ENCODE peak calls at places on chromosomes 5 and 9, in six cellular contexts. P is astrocyte, J is keratinocyte, C is AG10803, N is LNCaP clone FGC, I is cardiac fibroblast. K is an unnamed sample.

GRCh38 chr5:175517824-175518450 is 39.6 kb downstream of the SFXN1 start:
- DNase-seq in P (peak), J (no peak), I (peak), C (peak), N (no peak), K (peak)

GRCh38 chr5:107661038-107661649 is 9.6 kb downstream of the EFNA5 start:
- DNase-seq in P (no peak), C (no peak), I (no peak), J (no peak), N (no peak), K (no peak)

GRCh38 chr5:164663223-164663989 is 1158.0 kb downstream of the MAT2B start:
- DNase-seq in P (peak), C (no peak), N (no peak), I (no peak), J (no peak), K (no peak)

GRCh38 chr5:149044453-149045117 is 18.3 kb downstream of the SH3TC2 start:
- DNase-seq in N (no peak), P (peak), J (no peak), C (no peak), I (no peak), K (no peak)

GRCh38 chr9:133251773-133252172 is 23.2 kb downstream of the ABO start:
- DNase-seq in J (no peak), P (no peak), N (no peak), C (no peak), I (no peak), K (no peak)

GRCh38 chr9:13688990-13689600 is 409.6 kb upstream of the MPDZ start:
- DNase-seq in J (no peak), I (peak), N (peak), C (peak), P (no peak), K (peak)

GRCh38 chr5:13354611-13355010 is 589.9 kb downstream of the DNAH5 start:
- DNase-seq in I (no peak), J (no peak), C (no peak), N (no peak), P (peak), K (peak)

GRCh38 chr5:171080151-171080938 is 218.5 kb downstream of the RANBP17 start:
- DNase-seq in C (no peak), N (no peak), P (no peak), I (no peak), J (no peak), K (no peak)

GRCh38 chr5:7834982-7835381 is 16.0 kb downstream of the CFAP90 start:
- DNase-seq in J (no peak), I (no peak), C (no peak), P (no peak), N (no peak), K (no peak)

GRCh38 chr5:155250601-155251000 is 237.0 kb downstream of the KIF4B start:
- DNase-seq in C (no peak), P (no peak), N (no peak), I (no peak), J (no peak), K (no peak)

GRCh38 chr5:73673161-73673591 is 47.2 kb downstream of the ARHGEF28 start:
- DNase-seq in P (peak), J (no peak), I (peak), N (no peak), C (peak), K (peak)

GRCh38 chr5:93831449-93831848 is 90.0 kb upstream of the POU5F2 start:
- DNase-seq in J (peak), I (peak), P (peak), C (peak), N (no peak), K (peak)

GRCh38 chr5:132008961-132009680 is 2.3 kb downstream of the ACSL6 start:
- DNase-seq in C (no peak), N (no peak), J (peak), I (no peak), P (no peak), K (no peak)

GRCh38 chr9:133858771-133859170 is 120.6 kb upstream of the SARDH start:
- DNase-seq in C (no peak), J (no peak), P (no peak), I (no peak), N (no peak), K (no peak)

GRCh38 chr5:164119806-164120440 is 614.5 kb downstream of the MAT2B start:
- DNase-seq in N (peak), P (peak), I (peak), C (peak), J (no peak), K (peak)

GRCh38 chr5:135163964-135164363 is 129.9 kb upstream of the PITX1 start:
- DNase-seq in J (no peak), P (no peak), I (no peak), C (no peak), N (no peak), K (no peak)

GRCh38 chr5:155729684-155730059 is 597.3 kb upstream of the SGCD start:
- DNase-seq in N (no peak), P (no peak), I (no peak), C (peak), J (no peak), K (no peak)

GRCh38 chr5:123776761-123777160 is 264.8 kb downstream of the CSNK1G3 start:
- DNase-seq in P (peak), N (no peak), C (peak), I (peak), J (no peak), K (peak)

GRCh38 chr9:38205279-38205678 is 136.3 kb upstream of the SHB start:
- DNase-seq in P (no peak), I (no peak), J (no peak), N (no peak), C (no peak), K (no peak)

GRCh38 chr5:142343531-142343930 is 18.7 kb upstream of the SPRY4 start:
- DNase-seq in C (no peak), I (no peak), J (no peak), P (no peak), N (no peak), K (no peak)

GRCh38 chr9:37938121-37938906 is 34.4 kb upstream of the SLC25A51 start:
- DNase-seq in J (no peak), P (peak), I (peak), C (peak), N (no peak), K (peak)

GRCh38 chr9:38084556-38084880 is 15.5 kb upstream of the SHB start:
- DNase-seq in N (no peak), I (no peak), P (no peak), C (no peak), J (no peak), K (no peak)

GRCh38 chr5:88889165-88890069 is 6.4 kb upstream of the MEF2C start:
- DNase-seq in I (peak), N (no peak), P (peak), J (no peak), C (peak), K (peak)

GRCh38 chr5:127521138-127521770 is 3.8 kb downstream of the PRRC1 start:
- DNase-seq in J (no peak), P (no peak), C (no peak), N (no peak), I (no peak), K (peak)

GRCh38 chr9:4530375-4530774 is 40.1 kb downstream of the SLC1A1 start:
- DNase-seq in P (peak), N (no peak), I (peak), C (no peak), J (no peak), K (peak)

GRCh38 chr5:80010754-80011392 is 19.8 kb upstream of the MTX3 start:
- DNase-seq in I (no peak), C (no peak), J (no peak), N (no peak), P (no peak), K (no peak)

GRCh38 chr5:152246401-152246800 is 158.7 kb downstream of the NMUR2 start:
- DNase-seq in C (no peak), N (peak), J (no peak), P (peak), I (peak), K (peak)

GRCh38 chr5:74382864-74383618 is 257.5 kb downstream of the ENC1 start:
- DNase-seq in C (peak), N (no peak), P (peak), I (peak), J (no peak), K (peak)

GRCh38 chr5:153781325-153781724 is 257.4 kb downstream of the FAM114A2 start:
- DNase-seq in N (no peak), J (no peak), C (no peak), P (no peak), I (no peak), K (peak)

GRCh38 chr9:88651682-88652633 is 117.0 kb downstream of the NXNL2 start:
- DNase-seq in N (no peak), C (peak), J (peak), I (peak), P (peak), K (peak)
- TF ChIP-seq CTCF in N (no peak), C (peak), J (peak), I (peak), P (peak), K (peak)

GRCh38 chr5:141261238-141261546 is 16.0 kb downstream of the PCDHB15 start:
- DNase-seq in P (no peak), I (no peak), C (no peak), N (no peak), J (no peak), K (no peak)

GRCh38 chr5:141258464-141258863 is 13.3 kb downstream of the PCDHB15 start:
- DNase-seq in C (no peak), P (no peak), N (no peak), J (no peak), I (no peak), K (no peak)

GRCh38 chr5:141260458-141261237 is 15.5 kb downstream of the PCDHB15 start:
- DNase-seq in P (peak), C (no peak), J (no peak), I (no peak), N (peak), K (peak)

DNA sequence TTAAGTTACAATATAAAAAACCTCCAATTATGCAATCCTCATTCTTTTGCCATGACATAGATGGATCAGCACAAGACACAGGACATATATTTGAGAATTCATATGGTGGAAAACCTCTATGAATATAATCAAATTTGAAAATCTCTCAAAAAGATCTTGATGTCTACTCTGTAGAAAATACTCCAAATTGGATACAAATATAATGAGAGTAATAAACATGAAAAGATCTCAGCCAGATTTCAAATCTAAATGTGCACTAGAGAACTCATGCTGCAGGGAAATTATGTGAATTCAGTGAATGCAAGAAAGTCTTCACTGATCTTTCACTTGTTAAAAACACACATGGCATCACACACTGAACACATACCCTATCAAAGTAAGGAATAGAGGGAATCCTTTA is 13.8 kb downstream of the PCDHB15 start:
- DNase-seq in P (no peak), C (no peak), J (no peak), I (no peak), N (no peak), K (no peak)
- H3K4me3 ChIP-seq in P (no peak), C (no peak), J (no peak), I (no peak), N (no peak), K (no peak)

DNA sequence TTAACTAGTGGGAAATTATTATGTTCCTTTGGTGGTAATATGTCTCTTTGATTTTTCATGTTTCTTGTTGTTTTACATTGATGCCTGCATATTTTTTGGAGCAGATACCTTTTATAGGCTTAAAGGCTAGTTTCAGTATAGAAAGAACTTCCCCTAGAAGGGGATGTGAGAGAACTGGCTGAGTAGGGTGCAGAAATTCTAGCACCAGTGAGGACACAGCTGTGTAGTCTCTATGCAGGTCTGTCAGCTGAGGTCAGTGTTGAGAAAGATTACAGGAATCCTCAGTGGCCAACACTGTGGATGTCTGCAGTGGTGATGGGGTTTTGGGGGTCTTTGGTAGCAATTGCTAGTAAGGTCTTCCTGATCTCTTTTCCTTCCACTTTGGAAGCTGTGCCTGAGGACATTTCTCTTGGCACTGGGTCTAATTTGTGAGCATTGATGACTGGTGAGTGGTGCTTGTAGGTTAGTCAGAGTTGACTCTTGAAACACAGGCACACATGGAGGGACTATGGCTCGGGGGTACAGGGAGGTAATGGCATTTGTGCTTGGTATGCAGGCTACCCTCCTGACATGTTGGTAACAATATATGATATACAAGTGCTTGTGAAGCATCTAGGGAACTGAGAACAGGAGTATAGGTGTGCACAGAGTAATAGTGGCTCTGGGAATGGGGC is 221.4 kb downstream of the SPATA31D1 start:
- DNase-seq in C (no peak), J (no peak), P (no peak), I (no peak), N (no peak), K (peak)
- TF ChIP-seq CTCF in C (no peak), J (no peak), P (no peak), I (no peak), N (no peak), K (no peak)

GRCh38 chr9:70042461-70043215 is 1.0 kb upstream of the MAMDC2 start:
- DNase-seq in J (no peak), P (no peak), N (no peak), C (no peak), I (no peak), K (no peak)
- H3K4me3 ChIP-seq in J (no peak), P (no peak), N (no peak), C (no peak), I (no peak), K (no peak)

GRCh38 chr5:129903466-129904101 is 681 bp upstream of the CHSY3 start:
- DNase-seq in I (no peak), P (no peak), C (no peak), J (no peak), N (no peak), K (no peak)

GRCh38 chr5:129904102-129904666 is at the start of gene CHSY3:
- DNase-seq in I (peak), P (peak), N (peak), C (peak), J (no peak), K (peak)

GRCh38 chr5:129905467-129906176 is 1.4 kb downstream of the CHSY3 start:
- DNase-seq in P (no peak), J (no peak), I (peak), N (no peak), C (no peak), K (peak)

GRCh38 chr5:129906177-129906887 is 2.1 kb downstream of the CHSY3 start:
- DNase-seq in N (no peak), P (peak), J (no peak), I (peak), C (peak), K (peak)

DNA sequence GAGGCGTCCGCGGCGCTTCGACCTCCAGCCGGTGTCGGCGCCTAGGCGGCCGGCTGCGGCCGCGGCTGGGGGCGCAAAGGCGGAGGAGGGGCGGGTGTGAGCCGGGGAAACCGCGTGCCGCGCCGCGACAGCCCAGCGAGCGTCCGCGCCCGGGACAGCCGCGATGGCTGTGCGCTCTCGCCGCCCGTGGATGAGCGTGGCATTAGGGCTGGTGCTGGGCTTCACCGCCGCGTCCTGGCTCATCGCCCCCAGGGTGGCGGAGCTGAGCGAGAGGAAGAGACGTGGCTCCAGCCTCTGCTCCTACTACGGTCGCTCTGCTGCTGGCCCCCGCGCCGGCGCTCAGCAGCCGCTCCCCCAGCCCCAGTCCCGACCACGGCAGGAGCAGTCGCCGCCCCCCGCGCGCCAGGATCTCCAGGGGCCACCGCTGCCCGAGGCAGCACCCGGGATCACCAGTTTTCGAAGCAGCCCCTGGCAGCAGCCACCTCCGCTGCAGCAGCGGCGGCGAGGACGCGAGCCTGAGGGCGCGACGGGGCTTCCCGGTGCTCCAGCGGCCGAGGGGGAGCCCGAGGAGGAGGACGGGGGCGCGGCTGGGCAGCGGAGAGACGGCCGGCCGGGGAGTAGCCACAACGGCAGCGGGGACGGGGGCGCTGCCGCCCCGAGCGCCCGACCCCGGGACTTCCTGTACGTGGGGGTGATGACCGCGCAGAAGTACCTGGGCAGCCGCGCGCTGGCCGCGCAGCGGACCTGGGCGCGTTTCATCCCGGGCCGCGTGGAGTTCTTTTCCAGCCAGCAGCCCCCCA is 602 bp downstream of the CHSY3 start:
- DNase-seq in J (no peak), P (no peak), N (no peak), C (peak), I (peak), K (peak)
- TF ChIP-seq CTCF in J (no peak), P (no peak), N (no peak), C (no peak), I (no peak), K (no peak)

DNA sequence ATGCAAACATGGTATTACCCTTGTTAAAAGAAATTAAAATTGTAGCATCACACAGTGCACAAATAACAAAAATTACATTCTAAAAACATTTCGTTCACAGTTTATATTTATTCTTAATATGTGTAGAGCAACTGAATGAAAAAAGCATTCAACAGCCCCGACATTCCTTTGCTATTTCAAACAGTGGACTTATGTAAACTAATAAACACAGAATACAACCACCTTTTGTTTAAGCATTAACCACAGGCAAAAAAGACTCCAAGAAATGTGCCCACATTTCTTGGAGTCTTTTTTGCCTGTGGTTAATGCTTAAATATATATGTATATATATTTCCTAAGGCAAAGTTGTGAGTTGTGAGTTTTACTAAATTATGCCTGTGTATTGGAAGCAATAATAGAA is 532.5 kb upstream of the DAP start:
- DNase-seq in J (no peak), I (no peak), P (no peak), N (no peak), C (no peak), K (no peak)
- H3K4me3 ChIP-seq in J (no peak), I (no peak), P (no peak), N (no peak), C (no peak), K (no peak)

GRCh38 chr5:146947181-146947941 is 68.8 kb upstream of the PPP2R2B start:
- DNase-seq in P (no peak), I (peak), J (no peak), C (no peak), N (peak), K (peak)
- TF ChIP-seq CTCF in P (peak), I (no peak), J (peak), C (peak), N (peak), K (peak)

K was measured in fibroblast of mammary gland.